ENCODE peak calls at places on chromosomes 3 and 15, in five cellular contexts. X is mucosa of descending colon, B is fibroblast of mammary gland, H is kidney glomerular epithelial cell, D is MV-4-11. I is an unnamed sample.

GRCh38 chr15:74173545-74174215 is at the start of gene ISLR:
- DNase-seq in D (peak; percentile 56), H (no peak), B (peak; percentile 69), X (peak; percentile 27), I (peak; percentile 15)

GRCh38 chr3:47283596-47284364 is 1.0 kb downstream of the KLHL18 start:
- DNase-seq in B (peak; percentile 21), X (peak; percentile 10), D (no peak), H (no peak), I (peak; percentile 29)

GRCh38 chr3:29893024-29893554 is 612.2 kb downstream of the RBMS3 start:
- DNase-seq in H (no peak), X (no peak), D (peak; percentile 2), B (no peak), I (no peak)

GRCh38 chr3:184874709-184875644 is 63.0 kb downstream of the VPS8 start:
- DNase-seq in X (peak; percentile 57), H (no peak), D (peak; percentile 22), B (peak; percentile 40), I (peak; percentile 30)

GRCh38 chr15:77027697-77028450 is 32.9 kb downstream of the PSTPIP1 start:
- DNase-seq in D (no peak), H (no peak), X (no peak), B (no peak), I (peak; percentile 56)

GRCh38 chr15:59437777-59438574 is at the start of gene FAM81A:
- DNase-seq in D (peak; percentile 53), H (no peak), X (peak; percentile 74), B (peak; percentile 64), I (peak; percentile 78)

GRCh38 chr15:64521726-64522164 is 61.4 kb downstream of the ZNF609 start:
- DNase-seq in B (peak; percentile 44), D (peak; percentile 85), H (no peak), X (no peak), I (no peak)

GRCh38 chr15:29470794-29471193 is 201.2 kb upstream of the NSMCE3 start:
- DNase-seq in D (no peak), H (peak; percentile 29), X (peak; percentile 51), B (no peak), I (no peak)

GRCh38 chr3:175342196-175342595 is 483.1 kb downstream of the NAALADL2 start:
- DNase-seq in X (no peak), H (peak; percentile 10), D (no peak), B (no peak), I (no peak)

GRCh38 chr3:128278761-128279593 is 125.7 kb downstream of the EEFSEC start:
- DNase-seq in D (no peak), X (peak; percentile 21), B (peak; percentile 93), H (no peak), I (peak; percentile 53)